ENCODE peak calls at places on chromosomes 1 and 21, in nine cellular contexts. K is foreskin melanocyte, I is neural crest cell, D is H4, V is activated T-helper 1 cell treated with Interleukin-2 at 50 U/mL for 16 hours, U is frontal cortex, C is mucosa of gallbladder, H is osteocyte, T is glomerular endothelial cell. Z is an unnamed sample.

GRCh38 chr1:9700340-9700739 is 48.8 kb downstream of the PIK3CD start:
- DNase-seq in K (no peak), I (no peak), D (no peak), V (no peak), U (no peak), C (no peak), H (no peak), T (no peak), Z (no peak)

GRCh38 chr1:234694661-234695060 is 84.7 kb upstream of the IRF2BP2 start:
- DNase-seq in K (no peak), I (no peak), D (no peak), V (no peak), U (no peak), C (no peak), H (no peak), T (no peak), Z (no peak)

GRCh38 chr1:162142968-162143367 is 73.5 kb downstream of the NOS1AP start:
- DNase-seq in K (no peak), I (no peak), D (no peak), V (no peak), U (no peak), C (no peak), H (no peak), T (no peak), Z (no peak)

GRCh38 chr1:93079685-93080141 is 630 bp downstream of the MTF2 start:
- DNase-seq in K (no peak), I (peak; percentile 15), D (peak; percentile 2), V (no peak), U (no peak), C (no peak), H (no peak), T (no peak), Z (no peak)

GRCh38 chr1:50027794-50028193 is 4.0 kb upstream of the AGBL4 start:
- DNase-seq in K (no peak), I (no peak), D (no peak), V (no peak), U (no peak), C (no peak), H (no peak), T (no peak), Z (no peak)

GRCh38 chr1:167601442-167602380 is 28.3 kb upstream of the RCSD1 start:
- DNase-seq in K (no peak), I (no peak), D (peak; percentile 12), V (no peak), U (no peak), C (peak; percentile 37), H (no peak), T (no peak), Z (no peak)

GRCh38 chr1:74343191-74343590 is 108.0 kb downstream of the TNNI3K start:
- DNase-seq in K (no peak), I (no peak), D (no peak), V (no peak), U (no peak), C (no peak), H (no peak), T (no peak), Z (no peak)

GRCh38 chr1:232416026-232416568 is 213.8 kb downstream of the SIPA1L2 start:
- DNase-seq in K (no peak), I (no peak), D (no peak), V (no peak), U (no peak), C (no peak), H (no peak), T (no peak), Z (no peak)

GRCh38 chr21:44354775-44355771 is 1.7 kb downstream of the TRPM2 start:
- DNase-seq in K (no peak), I (no peak), D (no peak), V (no peak), U (no peak), C (no peak), H (no peak), T (no peak), Z (no peak)

GRCh38 chr1:214678386-214678785 is 75.4 kb downstream of the CENPF start:
- DNase-seq in K (no peak), I (no peak), D (no peak), V (no peak), U (no peak), C (no peak), H (no peak), T (no peak), Z (no peak)

GRCh38 chr1:59013276-59013927 is 229.6 kb upstream of the JUN start:
- DNase-seq in K (no peak), I (no peak), D (peak; percentile 74), V (no peak), U (no peak), C (peak; percentile 46), H (no peak), T (no peak), Z (no peak)